ENCODE peak calls at places on chromosomes 6 and 20, in eight cellular contexts. One of them, this sample, is unnamed.

GRCh38 chr6:80196914-80197313 is 90.4 kb downstream of the BCKDHB start:
- DNase-seq in SK-N-SH: no peak
- DNase-seq in spleen: no peak
- DNase-seq in PC-9: no peak
- DNase-seq in tibial nerve: no peak
- DNase-seq in A549: no peak
- DNase-seq in H1: no peak
- DNase-seq in neural progenitor cell: no peak
- DNase-seq in this sample: no peak

GRCh38 chr6:16799279-16800193 is 38.3 kb upstream of the ATXN1 start:
- DNase-seq in SK-N-SH: peak
- DNase-seq in spleen: no peak
- DNase-seq in PC-9: peak
- DNase-seq in tibial nerve: no peak
- DNase-seq in A549: peak
- DNase-seq in H1: no peak
- DNase-seq in neural progenitor cell: no peak
- DNase-seq in this sample: no peak

GRCh38 chr6:71080793-71081192 is 123.9 kb upstream of the B3GAT2 start:
- DNase-seq in SK-N-SH: no peak
- DNase-seq in spleen: no peak
- DNase-seq in PC-9: no peak
- DNase-seq in tibial nerve: no peak
- DNase-seq in A549: no peak
- DNase-seq in H1: no peak
- DNase-seq in neural progenitor cell: no peak
- DNase-seq in this sample: no peak

GRCh38 chr20:49983848-49984408 is 1.1 kb downstream of the SNAI1 start:
- DNase-seq in SK-N-SH: peak
- DNase-seq in spleen: no peak
- DNase-seq in PC-9: peak
- DNase-seq in tibial nerve: no peak
- DNase-seq in A549: no peak
- DNase-seq in H1: no peak
- DNase-seq in neural progenitor cell: no peak
- DNase-seq in this sample: no peak

GRCh38 chr20:44461142-44461802 is 14.4 kb upstream of the TTPAL start:
- DNase-seq in SK-N-SH: no peak
- DNase-seq in spleen: no peak
- DNase-seq in PC-9: no peak
- DNase-seq in tibial nerve: no peak
- DNase-seq in A549: no peak
- DNase-seq in H1: no peak
- DNase-seq in neural progenitor cell: no peak
- DNase-seq in this sample: no peak

GRCh38 chr6:13304101-13304500 is 24.2 kb downstream of the TBC1D7 start:
- DNase-seq in SK-N-SH: no peak
- DNase-seq in spleen: no peak
- DNase-seq in PC-9: no peak
- DNase-seq in tibial nerve: no peak
- DNase-seq in A549: no peak
- DNase-seq in H1: no peak
- DNase-seq in neural progenitor cell: no peak
- DNase-seq in this sample: no peak

GRCh38 chr6:113649276-113649675 is 207.9 kb upstream of the MARCKS start:
- DNase-seq in SK-N-SH: no peak
- DNase-seq in spleen: no peak
- DNase-seq in PC-9: no peak
- DNase-seq in tibial nerve: no peak
- DNase-seq in A549: no peak
- DNase-seq in H1: no peak
- DNase-seq in neural progenitor cell: no peak
- DNase-seq in this sample: no peak

GRCh38 chr6:154508573-154509375 is 1.7 kb downstream of the CNKSR3 start:
- DNase-seq in SK-N-SH: peak
- DNase-seq in spleen: no peak
- DNase-seq in PC-9: peak
- DNase-seq in tibial nerve: no peak
- DNase-seq in A549: no peak
- DNase-seq in H1: no peak
- DNase-seq in neural progenitor cell: no peak
- DNase-seq in this sample: no peak

GRCh38 chr20:48592107-48592940 is 235.5 kb downstream of the PREX1 start:
- DNase-seq in SK-N-SH: no peak
- DNase-seq in spleen: no peak
- DNase-seq in PC-9: no peak
- DNase-seq in tibial nerve: peak
- DNase-seq in A549: no peak
- DNase-seq in H1: no peak
- DNase-seq in neural progenitor cell: no peak
- DNase-seq in this sample: no peak

GRCh38 chr20:22684763-22685443 is 100.5 kb upstream of the FOXA2 start:
- DNase-seq in SK-N-SH: no peak
- DNase-seq in spleen: no peak
- DNase-seq in PC-9: no peak
- DNase-seq in tibial nerve: no peak
- DNase-seq in A549: no peak
- DNase-seq in H1: no peak
- DNase-seq in neural progenitor cell: no peak
- DNase-seq in this sample: no peak

GRCh38 chr6:144294016-144294415 is 8.9 kb downstream of the UTRN start:
- DNase-seq in SK-N-SH: no peak
- DNase-seq in spleen: no peak
- DNase-seq in PC-9: peak
- DNase-seq in tibial nerve: no peak
- DNase-seq in A549: no peak
- DNase-seq in H1: no peak
- DNase-seq in neural progenitor cell: no peak
- DNase-seq in this sample: no peak

GRCh38 chr20:48096212-48096875 is 311.1 kb upstream of the SULF2 start:
- DNase-seq in SK-N-SH: no peak
- DNase-seq in spleen: no peak
- DNase-seq in PC-9: no peak
- DNase-seq in tibial nerve: no peak
- DNase-seq in A549: no peak
- DNase-seq in H1: no peak
- DNase-seq in neural progenitor cell: no peak
- DNase-seq in this sample: no peak

GRCh38 chr6:168388641-168389633 is 52.0 kb upstream of the SMOC2 start:
- DNase-seq in SK-N-SH: no peak
- DNase-seq in spleen: peak
- DNase-seq in PC-9: no peak
- DNase-seq in tibial nerve: no peak
- DNase-seq in A549: no peak
- DNase-seq in H1: no peak
- DNase-seq in neural progenitor cell: no peak
- DNase-seq in this sample: no peak

DNA sequence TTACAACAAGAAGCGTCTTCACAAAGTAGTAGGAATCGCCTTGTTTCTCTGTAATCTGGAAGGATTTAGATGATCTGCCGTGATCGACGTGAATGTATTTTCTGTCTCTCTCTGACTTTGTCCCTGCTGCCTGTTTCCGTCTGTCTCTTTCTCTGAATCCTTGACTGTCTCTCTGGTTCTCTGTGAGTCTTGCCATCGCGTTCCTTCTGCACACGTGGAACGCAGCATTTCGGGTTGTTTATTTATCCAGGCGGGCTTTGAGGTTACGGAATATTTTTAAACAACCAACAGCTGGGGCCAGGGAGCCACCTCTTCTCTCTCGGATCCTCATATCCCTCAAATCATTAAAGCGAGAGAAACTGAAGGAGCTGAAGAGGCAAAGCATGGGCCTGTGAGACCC is 215.9 kb downstream of the ZDHHC14 start:
- DNase-seq in SK-N-SH: no peak
- DNase-seq in spleen: no peak
- DNase-seq in PC-9: no peak
- DNase-seq in tibial nerve: no peak
- DNase-seq in A549: no peak
- DNase-seq in H1: no peak
- DNase-seq in neural progenitor cell: no peak
- DNase-seq in this sample: no peak
- H3K27ac ChIP-seq in SK-N-SH: no peak
- H3K27ac ChIP-seq in spleen: no peak
- H3K27ac ChIP-seq in PC-9: no peak
- H3K27ac ChIP-seq in tibial nerve: no peak
- H3K27ac ChIP-seq in A549: no peak
- H3K27ac ChIP-seq in H1: no peak
- H3K27ac ChIP-seq in neural progenitor cell: no peak
- H3K27ac ChIP-seq in this sample: no peak

GRCh38 chr6:56529594-56530191 is 113.0 kb downstream of the DST start:
- DNase-seq in SK-N-SH: no peak
- DNase-seq in spleen: no peak
- DNase-seq in PC-9: no peak
- DNase-seq in tibial nerve: no peak
- DNase-seq in A549: no peak
- DNase-seq in H1: no peak
- DNase-seq in neural progenitor cell: no peak
- DNase-seq in this sample: no peak

GRCh38 chr6:56526860-56527544 is 115.7 kb downstream of the DST start:
- DNase-seq in SK-N-SH: no peak
- DNase-seq in spleen: no peak
- DNase-seq in PC-9: no peak
- DNase-seq in tibial nerve: no peak
- DNase-seq in A549: no peak
- DNase-seq in H1: no peak
- DNase-seq in neural progenitor cell: no peak
- DNase-seq in this sample: no peak

GRCh38 chr6:56527934-56528333 is 114.8 kb downstream of the DST start:
- DNase-seq in SK-N-SH: no peak
- DNase-seq in spleen: no peak
- DNase-seq in PC-9: no peak
- DNase-seq in tibial nerve: no peak
- DNase-seq in A549: no peak
- DNase-seq in H1: no peak
- DNase-seq in neural progenitor cell: no peak
- DNase-seq in this sample: no peak

GRCh38 chr6:56525976-56526375 is 116.7 kb downstream of the DST start:
- DNase-seq in SK-N-SH: no peak
- DNase-seq in spleen: no peak
- DNase-seq in PC-9: no peak
- DNase-seq in tibial nerve: no peak
- DNase-seq in A549: no peak
- DNase-seq in H1: peak
- DNase-seq in neural progenitor cell: peak
- DNase-seq in this sample: no peak

DNA sequence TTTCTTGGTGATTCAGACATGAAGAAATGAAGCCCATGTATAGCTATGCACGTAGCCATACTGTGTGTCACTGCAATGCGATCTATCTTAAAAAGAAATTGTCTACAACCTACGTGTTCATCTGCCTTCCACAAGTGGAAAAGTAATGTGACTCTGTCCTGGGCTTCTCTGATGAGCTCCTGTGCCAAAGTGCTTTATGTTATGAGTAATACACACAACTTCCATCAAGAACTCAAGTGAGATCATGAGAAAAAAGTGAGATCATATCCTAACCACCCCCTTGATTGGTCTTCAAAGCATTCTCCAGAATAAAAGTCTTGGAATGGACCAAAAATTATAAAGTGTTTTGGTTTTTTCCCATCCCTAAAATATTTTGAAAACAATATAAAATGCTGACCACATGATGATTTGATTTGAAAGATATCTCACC is 114.3 kb downstream of the DST start:
- DNase-seq in SK-N-SH: no peak
- DNase-seq in spleen: no peak
- DNase-seq in PC-9: no peak
- DNase-seq in tibial nerve: no peak
- DNase-seq in A549: peak
- DNase-seq in H1: no peak
- DNase-seq in neural progenitor cell: no peak
- DNase-seq in this sample: no peak
- H3K27ac ChIP-seq in SK-N-SH: no peak
- H3K27ac ChIP-seq in spleen: no peak
- H3K27ac ChIP-seq in PC-9: no peak
- H3K27ac ChIP-seq in tibial nerve: no peak
- H3K27ac ChIP-seq in A549: no peak
- H3K27ac ChIP-seq in H1: no peak
- H3K27ac ChIP-seq in neural progenitor cell: no peak
- H3K27ac ChIP-seq in this sample: no peak

DNA sequence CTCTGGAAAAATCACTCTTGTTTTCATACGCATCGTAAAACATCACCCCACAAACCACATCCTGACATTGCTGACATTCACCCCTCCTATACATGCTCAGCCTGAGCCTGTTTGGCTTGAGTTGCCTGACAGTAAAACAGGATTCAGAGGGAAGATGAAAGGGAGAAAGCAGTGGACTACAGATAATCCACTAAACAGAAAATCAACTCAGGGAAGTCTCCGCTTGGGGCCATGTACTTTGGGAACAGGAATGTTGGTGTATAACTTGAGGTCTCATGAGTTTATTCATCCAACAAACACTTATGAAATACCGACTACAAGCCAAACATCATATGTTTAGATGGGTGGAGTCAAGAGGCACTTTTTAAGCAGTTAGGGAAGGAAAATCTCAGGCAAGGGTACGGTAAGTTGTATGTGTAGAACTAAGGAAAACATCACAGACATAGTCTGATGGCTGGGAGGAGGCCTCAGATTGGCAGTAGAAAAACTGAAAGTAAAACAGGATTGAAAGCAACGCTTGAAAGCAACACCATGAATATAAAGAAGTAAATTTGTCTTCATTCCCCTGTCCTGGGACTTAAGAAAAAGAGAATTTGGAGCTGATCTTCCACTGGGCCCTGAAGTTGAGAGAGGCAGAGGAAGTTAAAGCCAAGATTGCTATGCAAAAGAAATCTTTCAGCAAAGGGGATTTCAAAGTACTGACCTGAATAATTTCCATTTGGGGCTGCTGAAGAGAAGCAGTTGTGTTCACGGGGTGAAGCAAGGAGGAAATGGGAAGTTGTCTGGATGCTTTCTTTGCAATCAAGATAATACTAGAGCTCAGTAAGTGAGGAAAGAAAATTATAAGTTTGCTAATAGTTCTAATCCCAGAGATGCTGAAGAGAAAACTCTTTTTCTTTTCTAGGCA is 28.8 kb downstream of the PDE7B start:
- DNase-seq in SK-N-SH: no peak
- DNase-seq in spleen: no peak
- DNase-seq in PC-9: peak
- DNase-seq in tibial nerve: no peak
- DNase-seq in A549: peak
- DNase-seq in H1: no peak
- DNase-seq in neural progenitor cell: no peak
- DNase-seq in this sample: no peak
- H3K27ac ChIP-seq in SK-N-SH: no peak
- H3K27ac ChIP-seq in spleen: peak
- H3K27ac ChIP-seq in PC-9: no peak
- H3K27ac ChIP-seq in tibial nerve: peak
- H3K27ac ChIP-seq in A549: peak
- H3K27ac ChIP-seq in H1: no peak
- H3K27ac ChIP-seq in neural progenitor cell: no peak
- H3K27ac ChIP-seq in this sample: peak

DNA sequence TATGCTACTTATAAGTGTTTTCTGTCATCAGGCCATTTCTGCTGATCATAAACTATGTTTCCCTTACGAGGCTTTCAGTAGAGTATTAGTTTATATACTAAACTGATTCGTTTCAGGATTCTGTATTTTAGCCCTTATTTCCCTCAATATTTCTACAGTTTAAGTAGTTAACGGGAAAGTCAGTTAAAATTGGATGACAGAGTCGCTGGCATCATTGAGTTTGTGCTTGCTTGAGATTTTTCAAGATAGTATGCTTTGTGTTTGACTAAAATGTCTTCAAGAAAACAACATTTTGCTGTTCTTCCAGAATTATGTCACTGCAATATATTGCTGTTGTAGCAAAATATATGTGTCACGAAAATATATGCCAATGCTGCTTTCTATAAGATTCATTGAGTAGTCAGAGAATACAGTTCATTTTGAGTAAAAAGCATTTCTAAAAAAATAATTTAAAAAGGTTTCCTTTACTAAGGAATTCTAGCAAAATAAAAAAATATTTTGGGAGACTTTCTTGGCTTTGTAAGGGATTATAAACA is 51.4 kb downstream of the NCOA7 start:
- DNase-seq in SK-N-SH: no peak
- DNase-seq in spleen: no peak
- DNase-seq in PC-9: no peak
- DNase-seq in tibial nerve: no peak
- DNase-seq in A549: no peak
- DNase-seq in H1: no peak
- DNase-seq in neural progenitor cell: no peak
- DNase-seq in this sample: no peak
- H3K27ac ChIP-seq in SK-N-SH: no peak
- H3K27ac ChIP-seq in spleen: no peak
- H3K27ac ChIP-seq in PC-9: no peak
- H3K27ac ChIP-seq in tibial nerve: no peak
- H3K27ac ChIP-seq in A549: no peak
- H3K27ac ChIP-seq in H1: no peak
- H3K27ac ChIP-seq in neural progenitor cell: no peak
- H3K27ac ChIP-seq in this sample: no peak

This sample was measured in caudate nucleus.